ENCODE peak calls at places on chromosomes 11 and 22, in ten cellular contexts. U is EH; T is BJ; M is NCI-H2107; Z is stimulated activated CD8-positive, alpha-beta memory T cell treated with anti-CD3 and anti-CD28 coated beads, Interleukin-2, amount 100 ng/mL, for 48 hours; P is NCI-H82; O is head of caudate nucleus; A is AG09319; Q is activated CD4-positive, alpha-beta T cell treated with anti-CD3 and anti-CD28 coated beads for 24 hours; E is colonic mucosa. S is an unnamed sample.

GRCh38 chr22:32413715-32414114 is 1.7 kb upstream of the RTCB start:
- DNase-seq in U (peak; percentile 22), T (no peak), M (no peak), Z (no peak), P (peak; percentile 8), O (no peak), A (no peak), Q (no peak), E (no peak), S (peak; percentile 32)

GRCh38 chr11:46778416-46778815 is 59.4 kb downstream of the F2 start:
- DNase-seq in U (no peak), T (no peak), M (no peak), Z (no peak), P (no peak), O (no peak), A (no peak), Q (no peak), E (no peak), S (no peak)

GRCh38 chr22:24188705-24189248 is 7.5 kb downstream of the SUSD2 start:
- DNase-seq in U (no peak), T (no peak), M (no peak), Z (no peak), P (no peak), O (no peak), A (no peak), Q (no peak), E (no peak), S (no peak)

GRCh38 chr11:33027233-33027632 is 11.6 kb downstream of the DEPDC7 start:
- DNase-seq in U (peak; percentile 25), T (no peak), M (no peak), Z (no peak), P (no peak), O (no peak), A (no peak), Q (no peak), E (no peak), S (no peak)

GRCh38 chr11:59174664-59175033 is 2.7 kb downstream of the DTX4 start:
- DNase-seq in U (peak; percentile 70), T (no peak), M (no peak), Z (no peak), P (no peak), O (no peak), A (no peak), Q (no peak), E (peak; percentile 77), S (no peak)

GRCh38 chr11:85752201-85752889 is 58.6 kb downstream of the SYTL2 start:
- DNase-seq in U (no peak), T (no peak), M (no peak), Z (no peak), P (no peak), O (no peak), A (no peak), Q (no peak), E (no peak), S (no peak)

GRCh38 chr11:19557720-19558140 is 154.9 kb upstream of the NAV2 start:
- DNase-seq in U (peak; percentile 77), T (no peak), M (peak; percentile 44), Z (peak; percentile 66), P (peak; percentile 81), O (peak; percentile 95), A (no peak), Q (peak; percentile 68), E (peak; percentile 89), S (peak; percentile 67)

GRCh38 chr11:68545796-68546195 is 85.2 kb downstream of the PPP6R3 start:
- DNase-seq in U (no peak), T (no peak), M (no peak), Z (no peak), P (no peak), O (no peak), A (no peak), Q (no peak), E (no peak), S (no peak)

GRCh38 chr11:112499153-112499907 is 238.7 kb upstream of the PLET1 start:
- DNase-seq in U (no peak), T (no peak), M (no peak), Z (no peak), P (no peak), O (no peak), A (no peak), Q (no peak), E (no peak), S (no peak)

GRCh38 chr11:104556606-104557301 is 341.5 kb downstream of the CASP12 start:
- DNase-seq in U (no peak), T (no peak), M (no peak), Z (no peak), P (no peak), O (no peak), A (no peak), Q (no peak), E (no peak), S (no peak)